ENCODE peak calls at places on chromosomes 5 and 9, in five cellular contexts. One of them, this sample, is unnamed.

GRCh38 chr5:9852686-9853085 is 222.5 kb upstream of the TAS2R1 start:
- DNase-seq in activated naive CD4-positive, alpha-beta T cell treated with anti-CD3 and anti-CD28 coated beads, Interleukin-2, amount 10 ng/mL, durations not matched to agents 7 days and 5 days: no peak
- DNase-seq in left cardiac atrium: no peak
- DNase-seq in ACHN: no peak
- DNase-seq in stomach: no peak
- DNase-seq in this sample: no peak

GRCh38 chr9:6049798-6050197 is 34.4 kb upstream of the RANBP6 start:
- DNase-seq in activated naive CD4-positive, alpha-beta T cell treated with anti-CD3 and anti-CD28 coated beads, Interleukin-2, amount 10 ng/mL, durations not matched to agents 7 days and 5 days: peak
- DNase-seq in left cardiac atrium: no peak
- DNase-seq in ACHN: peak
- DNase-seq in stomach: no peak
- DNase-seq in this sample: no peak

GRCh38 chr9:74556685-74557084 is 59.5 kb downstream of the RORB start:
- DNase-seq in activated naive CD4-positive, alpha-beta T cell treated with anti-CD3 and anti-CD28 coated beads, Interleukin-2, amount 10 ng/mL, durations not matched to agents 7 days and 5 days: no peak
- DNase-seq in left cardiac atrium: no peak
- DNase-seq in ACHN: no peak
- DNase-seq in stomach: no peak
- DNase-seq in this sample: no peak

GRCh38 chr5:74186351-74187315 is 453.9 kb downstream of the ENC1 start:
- DNase-seq in activated naive CD4-positive, alpha-beta T cell treated with anti-CD3 and anti-CD28 coated beads, Interleukin-2, amount 10 ng/mL, durations not matched to agents 7 days and 5 days: no peak
- DNase-seq in left cardiac atrium: no peak
- DNase-seq in ACHN: no peak
- DNase-seq in stomach: no peak
- DNase-seq in this sample: no peak

GRCh38 chr9:27365977-27366376 is 69.0 kb upstream of the EQTN start:
- DNase-seq in activated naive CD4-positive, alpha-beta T cell treated with anti-CD3 and anti-CD28 coated beads, Interleukin-2, amount 10 ng/mL, durations not matched to agents 7 days and 5 days: peak
- DNase-seq in left cardiac atrium: no peak
- DNase-seq in ACHN: no peak
- DNase-seq in stomach: no peak
- DNase-seq in this sample: peak

GRCh38 chr9:7033091-7033490 is 275.3 kb downstream of the KDM4C start:
- DNase-seq in activated naive CD4-positive, alpha-beta T cell treated with anti-CD3 and anti-CD28 coated beads, Interleukin-2, amount 10 ng/mL, durations not matched to agents 7 days and 5 days: no peak
- DNase-seq in left cardiac atrium: no peak
- DNase-seq in ACHN: no peak
- DNase-seq in stomach: no peak
- DNase-seq in this sample: no peak

GRCh38 chr9:36074870-36075532 is 38.3 kb downstream of the RECK start:
- DNase-seq in activated naive CD4-positive, alpha-beta T cell treated with anti-CD3 and anti-CD28 coated beads, Interleukin-2, amount 10 ng/mL, durations not matched to agents 7 days and 5 days: no peak
- DNase-seq in left cardiac atrium: peak
- DNase-seq in ACHN: no peak
- DNase-seq in stomach: peak
- DNase-seq in this sample: peak

GRCh38 chr9:84002344-84002743 is 21.7 kb downstream of the RMI1 start:
- DNase-seq in activated naive CD4-positive, alpha-beta T cell treated with anti-CD3 and anti-CD28 coated beads, Interleukin-2, amount 10 ng/mL, durations not matched to agents 7 days and 5 days: no peak
- DNase-seq in left cardiac atrium: no peak
- DNase-seq in ACHN: peak
- DNase-seq in stomach: no peak
- DNase-seq in this sample: no peak

GRCh38 chr9:89978185-89978584 is 373.4 kb downstream of the GADD45G start:
- DNase-seq in activated naive CD4-positive, alpha-beta T cell treated with anti-CD3 and anti-CD28 coated beads, Interleukin-2, amount 10 ng/mL, durations not matched to agents 7 days and 5 days: no peak
- DNase-seq in left cardiac atrium: no peak
- DNase-seq in ACHN: peak
- DNase-seq in stomach: no peak
- DNase-seq in this sample: peak

GRCh38 chr5:59123595-59124561 is 541.0 kb downstream of the RAB3C start:
- DNase-seq in activated naive CD4-positive, alpha-beta T cell treated with anti-CD3 and anti-CD28 coated beads, Interleukin-2, amount 10 ng/mL, durations not matched to agents 7 days and 5 days: peak
- DNase-seq in left cardiac atrium: no peak
- DNase-seq in ACHN: no peak
- DNase-seq in stomach: no peak
- DNase-seq in this sample: no peak

GRCh38 chr9:68802525-68803015 is 97.5 kb downstream of the PIP5K1B start:
- DNase-seq in activated naive CD4-positive, alpha-beta T cell treated with anti-CD3 and anti-CD28 coated beads, Interleukin-2, amount 10 ng/mL, durations not matched to agents 7 days and 5 days: no peak
- DNase-seq in left cardiac atrium: no peak
- DNase-seq in ACHN: no peak
- DNase-seq in stomach: no peak
- DNase-seq in this sample: no peak

This sample was measured in LoVo.